ENCODE peak calls at places on chromosomes 1 and 21, in four cellular contexts. X is fibroblast of lung, Y is K562, A is astrocyte. Z is an unnamed sample.

GRCh38 chr1:3995141-3995780 is 95.2 kb upstream of the C1orf174 start:
- DNase-seq in A (no peak), X (no peak), Y (no peak), Z (no peak)

GRCh38 chr1:9652379-9653194 is 1.1 kb downstream of the PIK3CD start:
- DNase-seq in Y (no peak), A (no peak), X (no peak), Z (no peak)

GRCh38 chr1:54591127-54591756 is 32.1 kb downstream of the FAM151A start:
- DNase-seq in X (peak; percentile 80), A (peak; percentile 72), Y (no peak), Z (no peak)

GRCh38 chr1:109499661-109500536 is 6.0 kb downstream of the CYB561D1 start:
- DNase-seq in Y (peak; percentile 54), X (peak; percentile 79), A (peak; percentile 64), Z (peak; percentile 34)

GRCh38 chr1:78491311-78492071 is 717 bp downstream of the PTGFR start:
- DNase-seq in A (peak; percentile 48), X (peak; percentile 66), Y (no peak), Z (peak; percentile 36)

GRCh38 chr1:193479187-193479586 is 292.8 kb upstream of the B3GALT2 start:
- DNase-seq in X (no peak), Y (no peak), A (no peak), Z (no peak)

GRCh38 chr21:46226920-46227599 is 1.5 kb downstream of the LSS start:
- DNase-seq in X (peak; percentile 27), A (peak; percentile 35), Y (no peak), Z (peak; percentile 86)

GRCh38 chr1:157112186-157112867 is 12.7 kb upstream of the ETV3L start:
- DNase-seq in X (no peak), Y (no peak), A (no peak), Z (no peak)

GRCh38 chr1:55129194-55129728 is 85.9 kb downstream of the USP24 start:
- DNase-seq in Y (no peak), X (peak; percentile 93), A (peak; percentile 90), Z (no peak)

GRCh38 chr1:110243146-110243545 is 33.0 kb downstream of the KCNC4 start:
- DNase-seq in Y (no peak), A (no peak), X (no peak), Z (no peak)

GRCh38 chr21:44969965-44970755 is 30.3 kb downstream of the SLX9 start:
- DNase-seq in X (peak; percentile 56), Y (no peak), A (peak; percentile 37), Z (no peak)

GRCh38 chr1:26289158-26290059 is 9.5 kb downstream of the SH3BGRL3 start:
- DNase-seq in X (no peak), Y (no peak), A (no peak), Z (no peak)

GRCh38 chr1:48182441-48182840 is 40.1 kb upstream of the SLC5A9 start:
- DNase-seq in X (no peak), A (no peak), Y (no peak), Z (peak; percentile 80)

GRCh38 chr1:158180741-158181576 is at the start of gene CD1D:
- DNase-seq in X (peak; percentile 1), A (no peak), Y (no peak), Z (peak; percentile 27)

GRCh38 chr1:32256473-32257226 is 5.6 kb downstream of the LCK start:
- DNase-seq in A (no peak), Y (no peak), X (no peak), Z (no peak)

GRCh38 chr1:234111458-234112142 is 207.1 kb downstream of the SLC35F3 start:
- DNase-seq in X (peak; percentile 40), Y (peak; percentile 39), A (peak; percentile 12), Z (peak; percentile 14)

GRCh38 chr21:41857771-41858300 is 21.3 kb downstream of the PRDM15 start:
- DNase-seq in A (no peak), X (no peak), Y (no peak), Z (no peak)

GRCh38 chr1:176460606-176461336 is 2.2 kb upstream of the PAPPA2 start:
- DNase-seq in X (no peak), A (no peak), Y (no peak), Z (no peak)

GRCh38 chr21:27779604-27780003 is 812.7 kb upstream of the ADAMTS5 start:
- DNase-seq in X (no peak), Y (no peak), A (no peak), Z (no peak)

GRCh38 chr1:98420376-98421097 is 241.0 kb upstream of the SNX7 start:
- DNase-seq in X (peak; percentile 60), A (peak; percentile 54), Y (no peak), Z (peak; percentile 24)

GRCh38 chr1:185400057-185400456 is 83.0 kb upstream of the IVNS1ABP start:
- DNase-seq in Y (no peak), A (peak; percentile 83), X (peak; percentile 87), Z (peak; percentile 82)

GRCh38 chr1:210910020-210910575 is 223.8 kb downstream of the KCNH1 start:
- DNase-seq in X (no peak), Y (no peak), A (no peak), Z (no peak)

GRCh38 chr1:33433509-33434362 is 2.8 kb upstream of the PHC2 start:
- DNase-seq in X (peak; percentile 99), Y (peak; percentile 31), A (peak; percentile 98), Z (peak; percentile 100)

GRCh38 chr1:207389728-207390464 is 64.2 kb upstream of the CR2 start:
- DNase-seq in A (peak; percentile 53), Y (no peak), X (peak; percentile 67), Z (peak; percentile 94)

GRCh38 chr1:224683981-224684380 is 67.9 kb downstream of the CNIH3 start:
- DNase-seq in X (no peak), A (no peak), Y (no peak), Z (no peak)

GRCh38 chr1:184049291-184049690 is 2.2 kb upstream of the TSEN15 start:
- DNase-seq in A (no peak), Y (no peak), X (no peak), Z (no peak)

GRCh38 chr21:26795866-26796329 is 49.3 kb downstream of the ADAMTS1 start:
- DNase-seq in Y (no peak), A (peak; percentile 89), X (peak; percentile 87), Z (peak; percentile 73)

GRCh38 chr1:181451661-181452060 is 31.7 kb upstream of the CACNA1E start:
- DNase-seq in A (no peak), Y (no peak), X (no peak), Z (no peak)

GRCh38 chr1:65310078-65310587 is 790 bp downstream of the DNAJC6 start:
- DNase-seq in X (no peak), A (no peak), Y (peak; percentile 88), Z (no peak)

DNA sequence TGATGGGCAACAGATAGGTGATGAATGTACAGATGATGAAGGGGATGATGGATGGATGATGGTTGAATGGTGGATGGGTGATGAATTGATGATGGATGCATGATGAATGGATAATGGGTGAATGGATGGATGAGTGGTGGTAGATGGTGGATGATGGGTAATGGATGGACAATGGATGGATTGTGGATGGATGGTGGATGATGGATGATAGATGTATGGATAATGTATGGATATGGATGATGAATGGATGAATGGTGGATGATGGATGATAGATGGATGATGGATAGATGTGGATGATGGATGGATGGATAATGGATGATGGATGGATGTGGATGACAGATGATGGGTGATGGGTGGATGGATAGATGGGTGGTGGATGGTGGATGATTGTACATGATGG is 35.7 kb downstream of the WNT3A start:
- DNase-seq in X (no peak), A (no peak), Y (no peak), Z (no peak)
- H3K4me1 ChIP-seq in X (no peaks in the 10 kb centered on the region), A (no peaks in the 10 kb centered on the region), Y (peaks cover 12% of the 10 kb centered on the region), Z (peaks cover 8% of the 10 kb centered on the region)

DNA sequence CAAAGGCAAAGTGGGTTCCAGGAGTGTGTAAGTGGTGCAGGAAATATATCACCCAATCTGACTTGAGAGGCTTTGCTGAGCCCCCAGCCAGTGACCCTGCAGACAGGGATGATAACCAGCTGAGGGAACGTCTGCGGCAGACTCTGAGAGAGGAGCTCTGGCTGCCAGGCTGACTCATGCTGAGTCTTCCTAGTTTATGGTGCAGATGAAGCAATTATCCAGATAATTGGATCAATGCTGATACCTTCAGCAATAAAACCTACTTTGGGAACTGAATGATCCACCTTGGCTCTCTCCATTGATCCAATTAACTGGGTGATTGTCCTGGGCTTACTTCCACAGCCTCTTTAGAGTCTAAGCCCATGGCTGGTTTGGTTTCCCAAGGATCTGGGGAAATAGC is 7.3 kb downstream of the C8B start:
- DNase-seq in Y (no peak), X (peak; percentile 54), A (peak; percentile 30), Z (no peak)
- H3K4me2 ChIP-seq in Y (no peak overlapping the region), X (no peak overlapping the region), A (no peak overlapping the region), Z (no peak overlapping the region)

GRCh38 chr1:22786719-22787489 is 76.3 kb downstream of the EPHB2 start:
- DNase-seq in Y (no peak), A (no peak), X (no peak), Z (no peak)
- H3K4me1 ChIP-seq in Y (peaks cover 4% of the 10 kb centered on the region), A (peaks cover 32% of the 10 kb centered on the region), X (peaks cover 2% of the 10 kb centered on the region), Z (peaks cover 30% of the 10 kb centered on the region)

GRCh38 chr1:7621334-7622219 is 149.5 kb upstream of the VAMP3 start:
- DNase-seq in X (peak; percentile 11), Y (no peak), A (no peak), Z (no peak)
- H3K4me2 ChIP-seq in X (no peak overlapping the region), Y (no peak overlapping the region), A (no peak overlapping the region), Z (no peak overlapping the region)

Z was measured in mammary epithelial cell.